ENCODE peak calls at places on chromosomes 6 and 20, in four cellular contexts. O is nephron progenitor cell, P is psoas muscle, V is left ventricle myocardium inferior. B is an unnamed sample.
A peak's percentile ranks its signal among the peaks of the same experiment; 100 is the strongest.

GRCh38 chr6:31860349-31860748 is 2.3 kb downstream of the NEU1 start:
- DNase-seq in O (no peak), P (no peak), V (no peak), B (no peak)

GRCh38 chr6:167049275-167049674 is 50.1 kb downstream of the CEP43 start:
- DNase-seq in O (no peak), P (no peak), V (no peak), B (no peak)

GRCh38 chr6:144195671-144196070 is 45.4 kb downstream of the STX11 start:
- DNase-seq in O (no peak), P (no peak), V (no peak), B (peak; percentile 42)

GRCh38 chr6:159169193-159169555 is at the start of gene FNDC1:
- DNase-seq in O (peak; percentile 87), P (peak; percentile 59), V (peak; percentile 38), B (peak; percentile 78)

GRCh38 chr6:18586133-18586532 is 199.0 kb downstream of the RNF144B start:
- DNase-seq in O (no peak), P (no peak), V (no peak), B (no peak)

GRCh38 chr6:30494275-30494990 is 5.1 kb downstream of the HLA-E start:
- DNase-seq in O (no peak), P (no peak), V (no peak), B (no peak)

GRCh38 chr20:63896136-63896890 is 1.4 kb downstream of the DNAJC5 start:
- DNase-seq in O (peak; percentile 26), P (peak; percentile 57), V (peak; percentile 51), B (peak; percentile 28)

GRCh38 chr6:139369068-139369467 is 5.4 kb downstream of the CITED2 start:
- DNase-seq in O (no peak), P (no peak), V (no peak), B (peak; percentile 7)

GRCh38 chr6:14754636-14755513 is 491.0 kb upstream of the JARID2 start:
- DNase-seq in O (no peak), P (no peak), V (no peak), B (no peak)

GRCh38 chr6:11514672-11515071 is 22.9 kb upstream of the TMEM170B start:
- DNase-seq in O (no peak), P (no peak), V (no peak), B (no peak)

GRCh38 chr6:34246563-34247391 is 2.0 kb downstream of the SMIM29 start:
- DNase-seq in O (peak; percentile 58), P (no peak), V (no peak), B (peak; percentile 34)

GRCh38 chr6:111555041-111555440 is 50.6 kb downstream of the TRAF3IP2 start:
- DNase-seq in O (no peak), P (no peak), V (no peak), B (peak; percentile 32)

GRCh38 chr20:62543470-62544302 is 67.9 kb upstream of the GATA5 start:
- DNase-seq in O (peak; percentile 56), P (no peak), V (no peak), B (peak; percentile 35)

GRCh38 chr6:53299331-53299835 is 49.4 kb downstream of the ELOVL5 start:
- DNase-seq in O (no peak), P (no peak), V (no peak), B (no peak)

GRCh38 chr6:1722801-1723200 is 113.1 kb downstream of the FOXC1 start:
- DNase-seq in O (no peak), P (no peak), V (no peak), B (peak; percentile 13)
- TF ChIP-seq CTCF in O (no peak), P (no peak), V (no peak), B (no peak)

DNA sequence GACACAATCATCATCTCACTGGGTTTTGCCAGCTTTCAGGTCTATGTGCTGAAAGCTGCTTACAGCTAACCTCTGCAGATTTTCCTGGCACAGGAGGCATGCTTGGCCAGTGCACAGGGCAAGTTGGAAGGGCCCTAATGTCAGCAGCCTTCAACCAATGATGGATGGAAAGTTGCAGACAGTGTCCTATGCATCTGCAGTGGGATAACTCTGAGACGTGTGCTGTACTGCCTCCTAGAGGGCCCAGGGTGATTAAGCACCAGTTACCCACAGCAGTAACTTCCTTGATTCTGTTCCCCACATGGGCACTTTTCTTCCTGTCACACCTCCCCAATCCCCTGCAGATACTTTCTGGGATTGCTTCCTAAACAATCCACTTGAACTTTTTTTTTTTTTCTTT is 38.6 kb downstream of the OVOL2 start:
- DNase-seq in O (no peak), P (no peak), V (no peak), B (no peak)
- TF ChIP-seq CTCF in O (no peak), P (no peak), V (peak; percentile 28), B (peak; percentile 62)

GRCh38 chr6:75666590-75666989 is 64.9 kb downstream of the SENP6 start:
- DNase-seq in O (no peak), P (no peak), V (no peak), B (no peak)
- TF ChIP-seq CTCF in O (no peak), P (no peak), V (no peak), B (no peak)

DNA sequence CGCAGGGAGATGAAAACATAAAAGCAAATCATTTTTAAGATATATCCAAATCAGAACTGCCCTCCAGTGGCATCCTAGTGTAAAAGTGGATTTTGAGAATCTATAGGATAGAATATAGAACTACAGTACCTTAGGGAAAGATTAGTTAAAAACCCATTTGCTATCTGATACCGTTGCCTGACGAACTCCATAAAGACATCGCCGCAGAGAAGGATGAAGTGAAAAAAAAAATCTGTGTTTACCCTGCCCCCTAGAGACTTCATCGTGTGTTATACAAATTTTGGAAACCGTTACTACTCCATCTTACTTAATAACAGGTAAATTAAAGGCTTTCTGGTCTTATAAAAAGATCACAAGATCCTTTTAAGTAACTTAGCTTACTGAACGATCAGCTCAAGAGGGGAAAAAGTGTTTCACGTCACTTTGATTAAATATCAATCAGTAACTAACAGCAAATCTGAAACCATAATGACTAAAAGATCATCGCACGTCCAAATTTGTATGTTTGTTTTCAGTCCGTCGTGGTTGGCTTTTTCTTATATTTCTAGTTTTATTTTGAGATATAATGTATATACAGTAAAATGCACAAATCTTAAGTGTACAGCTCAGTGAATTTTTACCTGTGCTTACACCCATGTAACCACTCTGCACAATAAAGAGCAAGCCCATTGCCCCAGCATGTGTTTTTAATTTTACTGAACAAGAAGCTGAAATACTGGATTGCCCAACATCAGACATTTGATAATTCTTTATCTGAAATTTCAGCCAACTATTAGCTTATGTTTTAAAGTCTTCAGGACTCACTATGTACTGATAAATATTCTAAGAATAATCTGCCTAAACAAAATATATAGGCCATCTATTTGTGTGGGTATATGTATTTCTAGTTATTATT is 879 bp upstream of the MCM3 start:
- DNase-seq in O (no peak), P (no peak), V (no peak), B (peak; percentile 17)
- TF ChIP-seq CTCF in O (no peak), P (no peak), V (peak; percentile 20), B (peak; percentile 16)

GRCh38 chr6:108524528-108525218 is 36.0 kb upstream of the FOXO3 start:
- DNase-seq in O (no peak), P (no peak), V (no peak), B (peak; percentile 17)

GRCh38 chr6:108521616-108522107 is 39.1 kb upstream of the FOXO3 start:
- DNase-seq in O (no peak), P (no peak), V (no peak), B (no peak)

GRCh38 chr6:108523697-108524096 is 37.0 kb upstream of the FOXO3 start:
- DNase-seq in O (no peak), P (no peak), V (no peak), B (no peak)

GRCh38 chr6:108518714-108519576 is 41.8 kb upstream of the FOXO3 start:
- DNase-seq in O (no peak), P (no peak), V (no peak), B (no peak)
- TF ChIP-seq CTCF in O (peak; percentile 44), P (no peak), V (peak; percentile 39), B (peak; percentile 55)

DNA sequence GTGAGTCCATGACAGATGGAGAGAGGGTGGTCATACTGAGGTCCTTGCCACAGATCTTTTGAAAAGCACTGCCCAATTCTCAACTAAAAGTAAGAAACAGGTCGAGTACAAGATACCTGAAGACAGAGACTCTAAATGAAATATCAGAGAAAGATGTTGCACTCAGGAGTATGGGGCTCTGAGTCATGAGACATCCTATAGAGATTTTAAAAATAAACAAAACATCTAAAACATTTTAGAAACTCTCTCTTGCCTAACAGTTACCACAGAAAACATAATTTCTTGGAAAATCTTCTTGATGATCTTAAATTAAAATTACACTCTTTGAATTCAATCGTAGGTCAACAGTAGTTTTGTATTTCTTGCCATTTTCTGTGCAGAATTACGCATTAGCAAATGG is 348.9 kb upstream of the MARCKS start:
- DNase-seq in O (no peak), P (no peak), V (no peak), B (no peak)
- TF ChIP-seq CTCF in O (no peak), P (no peak), V (no peak), B (no peak)

DNA sequence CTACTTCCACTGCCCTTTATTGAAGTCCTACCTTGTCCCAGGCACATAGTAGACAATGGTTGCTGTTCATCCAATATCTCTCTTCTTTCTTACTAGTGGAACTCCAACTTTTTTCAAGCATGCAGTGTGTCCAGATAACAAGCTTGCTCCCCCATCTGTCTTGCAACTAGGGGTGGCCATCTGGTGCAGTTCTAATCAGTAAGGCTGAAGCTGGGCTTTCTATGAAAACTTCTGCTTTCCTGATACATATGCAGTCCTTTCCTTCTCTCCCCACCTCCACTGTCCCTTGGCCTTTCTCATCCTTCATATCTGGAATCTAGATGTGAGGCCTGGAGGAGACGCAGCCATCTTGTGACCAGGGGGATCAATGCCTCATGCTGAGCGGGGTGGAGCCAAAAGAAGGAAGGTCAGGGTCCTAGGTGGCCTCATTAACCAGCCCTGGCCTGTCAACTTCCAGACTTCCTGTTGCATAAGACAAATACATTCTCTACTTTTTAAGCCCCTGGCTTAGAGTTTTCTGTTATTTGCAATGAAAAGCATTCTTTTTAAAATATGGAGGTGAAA is 59.6 kb upstream of the ZFP64 start:
- DNase-seq in O (no peak), P (no peak), V (no peak), B (no peak)
- TF ChIP-seq CTCF in O (no peak), P (no peak), V (no peak), B (no peak)

GRCh38 chr6:151483968-151484367 is 9.8 kb upstream of the CCDC170 start:
- DNase-seq in O (no peak), P (no peak), V (no peak), B (no peak)

GRCh38 chr6:151485616-151486015 is 8.2 kb upstream of the CCDC170 start:
- DNase-seq in O (no peak), P (no peak), V (no peak), B (no peak)

GRCh38 chr6:151482290-151482689 is 11.5 kb upstream of the CCDC170 start:
- DNase-seq in O (no peak), P (no peak), V (no peak), B (no peak)

GRCh38 chr6:151478670-151479069 is 15.1 kb upstream of the CCDC170 start:
- DNase-seq in O (no peak), P (no peak), V (no peak), B (no peak)

DNA sequence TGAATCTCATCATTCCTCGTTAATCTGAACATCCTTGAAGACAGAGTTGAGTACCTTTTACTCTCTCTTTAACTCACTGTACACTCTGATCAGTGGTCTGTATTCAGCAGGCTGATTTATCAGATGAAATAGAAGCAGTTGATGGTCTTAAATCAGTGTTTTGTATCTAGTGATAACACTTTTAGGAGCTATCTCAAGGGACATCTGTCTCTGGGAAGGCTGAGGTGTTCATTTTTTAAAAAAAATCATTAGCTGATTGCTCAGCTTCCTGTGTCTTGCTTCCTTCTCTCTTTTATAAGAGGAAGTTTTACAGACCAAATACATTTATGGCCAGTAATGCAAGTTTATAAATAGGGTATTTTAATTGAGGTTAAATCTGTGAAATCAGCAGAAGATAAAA is 12.1 kb upstream of the CCDC170 start:
- DNase-seq in O (no peak), P (no peak), V (no peak), B (no peak)
- TF ChIP-seq CTCF in O (no peak), P (no peak), V (no peak), B (no peak)